ENCODE peak calls at places on chromosomes 13 and 19, in five cellular contexts. One of them, this sample, is unnamed.

GRCh38 chr13:105638446-105638845 is 897.0 kb downstream of the EFNB2 start:
- DNase-seq in HFF-Myc: no peak
- DNase-seq in ELF-1: no peak
- DNase-seq in ascending aorta: no peak
- DNase-seq in HCEC 1CT: no peak
- DNase-seq in this sample: no peak

GRCh38 chr19:3945838-3946237 is 13.0 kb downstream of the NMRK2 start:
- DNase-seq in HFF-Myc: no peak
- DNase-seq in ELF-1: no peak
- DNase-seq in ascending aorta: no peak
- DNase-seq in HCEC 1CT: peak
- DNase-seq in this sample: no peak

GRCh38 chr13:96958286-96958891 is 35.9 kb downstream of the OXGR1 start:
- DNase-seq in HFF-Myc: peak
- DNase-seq in ELF-1: no peak
- DNase-seq in ascending aorta: no peak
- DNase-seq in HCEC 1CT: peak
- DNase-seq in this sample: no peak

GRCh38 chr19:50779504-50780457 is 9.5 kb downstream of the GPR32 start:
- DNase-seq in HFF-Myc: no peak
- DNase-seq in ELF-1: peak
- DNase-seq in ascending aorta: no peak
- DNase-seq in HCEC 1CT: no peak
- DNase-seq in this sample: no peak

GRCh38 chr19:15213715-15214381 is 13.1 kb upstream of the NOTCH3 start:
- DNase-seq in HFF-Myc: no peak
- DNase-seq in ELF-1: peak
- DNase-seq in ascending aorta: peak
- DNase-seq in HCEC 1CT: no peak
- DNase-seq in this sample: no peak

GRCh38 chr13:28820099-28821051 is at the start of gene MTUS2:
- DNase-seq in HFF-Myc: no peak
- DNase-seq in ELF-1: peak
- DNase-seq in ascending aorta: no peak
- DNase-seq in HCEC 1CT: no peak
- DNase-seq in this sample: no peak

GRCh38 chr13:32060319-32060924 is 28.8 kb downstream of the FRY start:
- DNase-seq in HFF-Myc: no peak
- DNase-seq in ELF-1: no peak
- DNase-seq in ascending aorta: no peak
- DNase-seq in HCEC 1CT: no peak
- DNase-seq in this sample: no peak

GRCh38 chr19:17183858-17184271 is 31.3 kb upstream of the USE1 start:
- DNase-seq in HFF-Myc: no peak
- DNase-seq in ELF-1: no peak
- DNase-seq in ascending aorta: no peak
- DNase-seq in HCEC 1CT: no peak
- DNase-seq in this sample: no peak

GRCh38 chr19:29528350-29528945 is 2.7 kb downstream of the VSTM2B start:
- DNase-seq in HFF-Myc: peak
- DNase-seq in ELF-1: peak
- DNase-seq in ascending aorta: no peak
- DNase-seq in HCEC 1CT: no peak
- DNase-seq in this sample: no peak

GRCh38 chr19:6590458-6591319 is at the start of gene CD70:
- DNase-seq in HFF-Myc: no peak
- DNase-seq in ELF-1: peak
- DNase-seq in ascending aorta: no peak
- DNase-seq in HCEC 1CT: no peak
- DNase-seq in this sample: no peak

GRCh38 chr13:101714195-101714594 is 261.7 kb downstream of the ITGBL1 start:
- DNase-seq in HFF-Myc: no peak
- DNase-seq in ELF-1: no peak
- DNase-seq in ascending aorta: no peak
- DNase-seq in HCEC 1CT: no peak
- DNase-seq in this sample: no peak

GRCh38 chr19:16445238-16446107 is 26.3 kb downstream of the EPS15L1 start:
- DNase-seq in HFF-Myc: no peak
- DNase-seq in ELF-1: no peak
- DNase-seq in ascending aorta: no peak
- DNase-seq in HCEC 1CT: peak
- DNase-seq in this sample: no peak

GRCh38 chr13:87788363-87788762 is 117.2 kb downstream of the SLITRK5 start:
- DNase-seq in HFF-Myc: no peak
- DNase-seq in ELF-1: no peak
- DNase-seq in ascending aorta: no peak
- DNase-seq in HCEC 1CT: no peak
- DNase-seq in this sample: no peak

GRCh38 chr13:102569488-102569887 is 27.3 kb upstream of the TPP2 start:
- DNase-seq in HFF-Myc: no peak
- DNase-seq in ELF-1: no peak
- DNase-seq in ascending aorta: no peak
- DNase-seq in HCEC 1CT: peak
- DNase-seq in this sample: no peak

GRCh38 chr19:18833849-18834643 is 2.3 kb downstream of the UPF1 start:
- DNase-seq in HFF-Myc: no peak
- DNase-seq in ELF-1: no peak
- DNase-seq in ascending aorta: no peak
- DNase-seq in HCEC 1CT: no peak
- DNase-seq in this sample: no peak

GRCh38 chr13:23570931-23571330 is 719 bp downstream of the TNFRSF19 start:
- DNase-seq in HFF-Myc: peak
- DNase-seq in ELF-1: no peak
- DNase-seq in ascending aorta: no peak
- DNase-seq in HCEC 1CT: no peak
- DNase-seq in this sample: no peak

GRCh38 chr19:52566588-52566987 is 3.5 kb upstream of the ZNF701 start:
- DNase-seq in HFF-Myc: peak
- DNase-seq in ELF-1: no peak
- DNase-seq in ascending aorta: no peak
- DNase-seq in HCEC 1CT: peak
- DNase-seq in this sample: no peak

GRCh38 chr19:4390862-4391693 is 9.3 kb downstream of the SH3GL1 start:
- DNase-seq in HFF-Myc: no peak
- DNase-seq in ELF-1: no peak
- DNase-seq in ascending aorta: no peak
- DNase-seq in HCEC 1CT: no peak
- DNase-seq in this sample: no peak

GRCh38 chr19:35777411-35777841 is 2.1 kb downstream of the ARHGAP33 start:
- DNase-seq in HFF-Myc: no peak
- DNase-seq in ELF-1: peak
- DNase-seq in ascending aorta: no peak
- DNase-seq in HCEC 1CT: no peak
- DNase-seq in this sample: no peak

GRCh38 chr19:35044317-35045117 is 3.0 kb downstream of the HPN start:
- DNase-seq in HFF-Myc: peak
- DNase-seq in ELF-1: peak
- DNase-seq in ascending aorta: no peak
- DNase-seq in HCEC 1CT: peak
- DNase-seq in this sample: no peak

GRCh38 chr13:107866666-107867623 is 348.4 kb downstream of the LIG4 start:
- DNase-seq in HFF-Myc: no peak
- DNase-seq in ELF-1: peak
- DNase-seq in ascending aorta: no peak
- DNase-seq in HCEC 1CT: peak
- DNase-seq in this sample: no peak

GRCh38 chr19:45498411-45499195 is at the start of gene PPM1N:
- DNase-seq in HFF-Myc: no peak
- DNase-seq in ELF-1: peak
- DNase-seq in ascending aorta: no peak
- DNase-seq in HCEC 1CT: no peak
- DNase-seq in this sample: no peak

GRCh38 chr19:9580728-9581127 is 3.6 kb downstream of the ZNF121 start:
- DNase-seq in HFF-Myc: no peak
- DNase-seq in ELF-1: no peak
- DNase-seq in ascending aorta: no peak
- DNase-seq in HCEC 1CT: no peak
- DNase-seq in this sample: no peak

GRCh38 chr13:64305246-64305645 is 2889.6 kb upstream of the PCDH20 start:
- DNase-seq in HFF-Myc: no peak
- DNase-seq in ELF-1: no peak
- DNase-seq in ascending aorta: no peak
- DNase-seq in HCEC 1CT: no peak
- DNase-seq in this sample: no peak

GRCh38 chr19:45075215-45076028 is 856 bp downstream of the ZNF296 start:
- DNase-seq in HFF-Myc: no peak
- DNase-seq in ELF-1: no peak
- DNase-seq in ascending aorta: peak
- DNase-seq in HCEC 1CT: no peak
- DNase-seq in this sample: peak

GRCh38 chr13:51873837-51874236 is 12.1 kb downstream of the CCDC70 start:
- DNase-seq in HFF-Myc: no peak
- DNase-seq in ELF-1: no peak
- DNase-seq in ascending aorta: no peak
- DNase-seq in HCEC 1CT: no peak
- DNase-seq in this sample: no peak